ENCODE peak calls at places on chromosome 16, in seven cellular contexts. Q is fibroblast of the aortic adventitia, M is iris pigment epithelial cell, G is T-helper 1 cell, C is T-cell, Z is breast epithelium, N is fibroblast of pulmonary artery. J is an unnamed sample.
A peak's percentile ranks its signal among the peaks of the same experiment; 100 is the strongest.

GRCh38 chr16:3501783-3502400 is 1.1 kb downstream of the CLUAP1 start:
- DNase-seq in Q (no peak), M (no peak), G (no peak), C (no peak), Z (peak; percentile 10), N (no peak), J (no peak)

GRCh38 chr16:47132310-47132709 is 11.4 kb downstream of the NETO2 start:
- DNase-seq in Q (peak; percentile 11), M (no peak), G (no peak), C (no peak), Z (no peak), N (peak; percentile 35), J (peak; percentile 32)

GRCh38 chr16:89723279-89724250 is 2.2 kb downstream of the ZNF276 start:
- DNase-seq in Q (peak; percentile 35), M (peak; percentile 34), G (peak; percentile 68), C (peak; percentile 82), Z (no peak), N (peak; percentile 18), J (no peak)

GRCh38 chr16:28990375-28991040 is 5.7 kb downstream of the LAT start:
- DNase-seq in Q (no peak), M (no peak), G (no peak), C (no peak), Z (no peak), N (no peak), J (no peak)

GRCh38 chr16:55508271-55508921 is 476 bp upstream of the LPCAT2 start:
- DNase-seq in Q (peak; percentile 65), M (no peak), G (no peak), C (no peak), Z (no peak), N (no peak), J (no peak)

GRCh38 chr16:21060027-21060510 is 90.6 kb downstream of the DNAH3 start:
- DNase-seq in Q (no peak), M (no peak), G (no peak), C (no peak), Z (no peak), N (no peak), J (no peak)

GRCh38 chr16:11342021-11342855 is 3.0 kb upstream of the RMI2 start:
- DNase-seq in Q (no peak), M (no peak), G (no peak), C (no peak), Z (no peak), N (no peak), J (no peak)

GRCh38 chr16:15613676-15614075 is 29.3 kb downstream of the MARF1 start:
- DNase-seq in Q (no peak), M (no peak), G (no peak), C (no peak), Z (no peak), N (no peak), J (no peak)

GRCh38 chr16:26598061-26598460 is 468.7 kb upstream of the C16orf82 start:
- DNase-seq in Q (no peak), M (no peak), G (peak; percentile 11), C (no peak), Z (no peak), N (no peak), J (peak; percentile 31)

GRCh38 chr16:66510298-66510697 is 39.6 kb downstream of the TK2 start:
- DNase-seq in Q (no peak), M (no peak), G (no peak), C (no peak), Z (peak; percentile 48), N (no peak), J (no peak)

GRCh38 chr16:716250-716607 is 1.3 kb downstream of the METRN start:
- DNase-seq in Q (peak; percentile 60), M (peak; percentile 49), G (no peak), C (no peak), Z (peak; percentile 74), N (peak; percentile 46), J (no peak)

GRCh38 chr16:69831212-69832123 is 69.3 kb downstream of the WWP2 start:
- DNase-seq in Q (peak; percentile 22), M (peak; percentile 59), G (no peak), C (no peak), Z (no peak), N (peak; percentile 11), J (no peak)

GRCh38 chr16:82364690-82365089 is 194.7 kb upstream of the MPHOSPH6 start:
- DNase-seq in Q (no peak), M (no peak), G (no peak), C (no peak), Z (no peak), N (no peak), J (no peak)

GRCh38 chr16:46789075-46789474 is 40.9 kb upstream of the MYLK3 start:
- DNase-seq in Q (no peak), M (no peak), G (no peak), C (no peak), Z (no peak), N (no peak), J (peak; percentile 55)

J was measured in OCI-M1.